ENCODE peak calls at places on chromosomes 13 and 19, in four cellular contexts. One of them, this sample, is unnamed.
A peak's percentile ranks its signal among the peaks of the same experiment; 100 is the strongest.

GRCh38 chr13:45456196-45456972 is 8.4 kb upstream of the COG3 start:
- DNase-seq in fibroblast of lung: peak; percentile 64
- DNase-seq in adipocyte: peak; percentile 53
- DNase-seq in mammary epithelial cell: peak; percentile 87
- DNase-seq in this sample: no peak

GRCh38 chr19:7856277-7856581 is 18.0 kb downstream of the PRR36 start:
- DNase-seq in fibroblast of lung: no peak
- DNase-seq in adipocyte: no peak
- DNase-seq in mammary epithelial cell: no peak
- DNase-seq in this sample: no peak

GRCh38 chr13:43374621-43375020 is 351.2 kb downstream of the DNAJC15 start:
- DNase-seq in fibroblast of lung: peak; percentile 89
- DNase-seq in adipocyte: peak; percentile 39
- DNase-seq in mammary epithelial cell: no peak
- DNase-seq in this sample: no peak

GRCh38 chr13:24683833-24684599 is 3.8 kb downstream of the ATP12A start:
- DNase-seq in fibroblast of lung: no peak
- DNase-seq in adipocyte: peak; percentile 59
- DNase-seq in mammary epithelial cell: peak; percentile 30
- DNase-seq in this sample: peak; percentile 68

GRCh38 chr19:3821857-3822364 is 35.7 kb upstream of the MATK start:
- DNase-seq in fibroblast of lung: no peak
- DNase-seq in adipocyte: peak; percentile 43
- DNase-seq in mammary epithelial cell: no peak
- DNase-seq in this sample: peak; percentile 72

GRCh38 chr19:33683881-33684549 is 62.3 kb downstream of the CHST8 start:
- DNase-seq in fibroblast of lung: peak; percentile 49
- DNase-seq in adipocyte: peak; percentile 50
- DNase-seq in mammary epithelial cell: peak; percentile 55
- DNase-seq in this sample: no peak

GRCh38 chr13:76226941-76227340 is 590.8 kb downstream of the LMO7 start:
- DNase-seq in fibroblast of lung: no peak
- DNase-seq in adipocyte: peak; percentile 25
- DNase-seq in mammary epithelial cell: no peak
- DNase-seq in this sample: no peak

GRCh38 chr13:111184685-111185401 is 69.7 kb downstream of the ARHGEF7 start:
- DNase-seq in fibroblast of lung: no peak
- DNase-seq in adipocyte: no peak
- DNase-seq in mammary epithelial cell: no peak
- DNase-seq in this sample: no peak

GRCh38 chr13:99228737-99229691 is 28.4 kb downstream of the UBAC2 start:
- DNase-seq in fibroblast of lung: peak; percentile 95
- DNase-seq in adipocyte: peak; percentile 74
- DNase-seq in mammary epithelial cell: peak; percentile 90
- DNase-seq in this sample: no peak

GRCh38 chr19:7533281-7533819 is 2.2 kb upstream of the PNPLA6 start:
- DNase-seq in fibroblast of lung: peak; percentile 41
- DNase-seq in adipocyte: no peak
- DNase-seq in mammary epithelial cell: no peak
- DNase-seq in this sample: peak; percentile 76

GRCh38 chr19:48638831-48639381 is 1.7 kb upstream of the DBP start:
- DNase-seq in fibroblast of lung: no peak
- DNase-seq in adipocyte: no peak
- DNase-seq in mammary epithelial cell: no peak
- DNase-seq in this sample: peak; percentile 41

GRCh38 chr19:50315773-50316448 is 13.3 kb downstream of the KCNC3 start:
- DNase-seq in fibroblast of lung: no peak
- DNase-seq in adipocyte: no peak
- DNase-seq in mammary epithelial cell: no peak
- DNase-seq in this sample: no peak

GRCh38 chr13:40230833-40231266 is 435.6 kb downstream of the FOXO1 start:
- DNase-seq in fibroblast of lung: peak; percentile 75
- DNase-seq in adipocyte: no peak
- DNase-seq in mammary epithelial cell: no peak
- DNase-seq in this sample: no peak

GRCh38 chr13:21557995-21558394 is 46.0 kb downstream of the MICU2 start:
- DNase-seq in fibroblast of lung: peak; percentile 11
- DNase-seq in adipocyte: no peak
- DNase-seq in mammary epithelial cell: peak; percentile 22
- DNase-seq in this sample: no peak

GRCh38 chr13:102940770-102941169 is 94.9 kb downstream of the ERCC5 start:
- DNase-seq in fibroblast of lung: no peak
- DNase-seq in adipocyte: no peak
- DNase-seq in mammary epithelial cell: no peak
- DNase-seq in this sample: no peak

GRCh38 chr19:37845932-37846331 is 60.5 kb downstream of the WDR87 start:
- DNase-seq in fibroblast of lung: peak; percentile 69
- DNase-seq in adipocyte: peak; percentile 21
- DNase-seq in mammary epithelial cell: no peak
- DNase-seq in this sample: no peak

GRCh38 chr19:38695832-38696732 is 48.2 kb downstream of the CAPN12 start:
- DNase-seq in fibroblast of lung: no peak
- DNase-seq in adipocyte: no peak
- DNase-seq in mammary epithelial cell: no peak
- DNase-seq in this sample: no peak

GRCh38 chr19:45142728-45143115 is 18.1 kb downstream of the NKPD1 start:
- DNase-seq in fibroblast of lung: no peak
- DNase-seq in adipocyte: no peak
- DNase-seq in mammary epithelial cell: no peak
- DNase-seq in this sample: no peak

DNA sequence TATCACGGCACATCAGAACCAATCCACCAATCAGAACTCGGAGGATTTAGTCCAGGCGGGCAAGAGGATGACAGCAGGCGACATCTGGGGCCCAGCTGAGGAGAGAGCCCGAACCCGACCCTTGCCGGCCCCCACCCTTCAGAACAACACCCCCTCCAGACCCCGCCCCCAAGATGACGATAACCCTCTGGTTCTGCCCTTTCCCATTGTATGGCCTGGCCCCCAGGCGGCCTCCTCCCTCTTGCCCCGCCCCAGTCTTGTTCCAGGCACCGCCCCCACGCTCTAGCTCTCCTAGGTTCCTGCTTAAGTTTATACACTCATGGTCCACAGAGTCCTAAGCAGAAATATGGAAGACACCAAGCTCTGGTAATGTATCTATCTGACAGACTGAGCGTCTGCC is 2.8 kb upstream of the ZNF83 start:
- DNase-seq in fibroblast of lung: no peak
- DNase-seq in adipocyte: no peak
- DNase-seq in mammary epithelial cell: no peak
- DNase-seq in this sample: no peak
- H3K36me3 ChIP-seq in fibroblast of lung: no peaks in the 10 kb centered on the region
- H3K36me3 ChIP-seq in adipocyte: no peaks in the 10 kb centered on the region
- H3K36me3 ChIP-seq in mammary epithelial cell: no peaks in the 10 kb centered on the region
- H3K36me3 ChIP-seq in this sample: no peaks in the 10 kb centered on the region

GRCh38 chr13:26534036-26534726 is 23.3 kb upstream of the WASF3 start:
- DNase-seq in fibroblast of lung: no peak
- DNase-seq in adipocyte: no peak
- DNase-seq in mammary epithelial cell: no peak
- DNase-seq in this sample: no peak

GRCh38 chr13:26529441-26529840 is 28.0 kb upstream of the WASF3 start:
- DNase-seq in fibroblast of lung: peak; percentile 58
- DNase-seq in adipocyte: peak; percentile 75
- DNase-seq in mammary epithelial cell: peak; percentile 37
- DNase-seq in this sample: peak; percentile 46

GRCh38 chr13:26528527-26528926 is 29.0 kb upstream of the WASF3 start:
- DNase-seq in fibroblast of lung: no peak
- DNase-seq in adipocyte: no peak
- DNase-seq in mammary epithelial cell: no peak
- DNase-seq in this sample: no peak

DNA sequence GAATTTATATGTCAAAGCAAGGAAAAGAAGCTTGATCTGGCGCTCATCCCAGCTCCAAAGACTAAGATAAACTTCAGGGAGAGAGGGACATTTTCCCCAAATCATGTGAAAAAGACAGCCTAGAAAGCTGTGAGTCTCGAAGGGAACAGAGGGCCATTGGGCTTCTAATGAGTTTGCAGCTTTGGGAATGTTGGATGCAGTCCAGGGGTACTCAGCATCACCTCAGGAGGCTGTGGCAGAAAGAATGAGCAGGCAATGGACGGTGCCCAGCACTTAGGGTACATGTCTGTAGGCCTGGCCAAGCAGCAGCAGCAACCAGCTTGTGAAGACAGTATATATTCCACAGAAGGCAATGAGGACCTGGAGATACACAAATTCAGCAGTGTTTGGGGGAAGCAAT is 25.7 kb upstream of the WASF3 start:
- DNase-seq in fibroblast of lung: no peak
- DNase-seq in adipocyte: no peak
- DNase-seq in mammary epithelial cell: no peak
- DNase-seq in this sample: no peak
- H3K9ac ChIP-seq in fibroblast of lung: no peak overlapping the region
- H3K9ac ChIP-seq in adipocyte: no peak overlapping the region
- H3K9ac ChIP-seq in mammary epithelial cell: no peak overlapping the region
- H3K9ac ChIP-seq in this sample: no peak overlapping the region

DNA sequence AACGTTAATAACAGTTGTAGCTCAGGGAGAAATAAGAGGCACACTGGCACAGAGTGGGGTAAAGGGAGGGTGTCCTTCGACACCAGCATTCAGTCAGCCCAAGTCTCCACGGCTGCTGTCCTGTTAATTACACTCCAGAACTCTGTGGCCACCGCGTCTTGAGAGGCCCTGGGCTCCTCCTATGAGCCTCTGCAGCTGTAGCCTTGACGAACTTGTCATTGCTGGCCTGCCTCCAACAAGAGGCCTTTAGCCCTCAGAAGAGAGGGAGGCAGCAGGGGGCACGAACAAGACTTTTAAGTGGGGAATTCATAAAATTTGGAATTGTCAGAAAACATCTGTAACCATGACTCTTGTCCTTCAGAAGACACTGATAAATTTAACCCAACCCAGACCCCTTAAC is 241.9 kb downstream of the UQCRFS1 start:
- DNase-seq in fibroblast of lung: no peak
- DNase-seq in adipocyte: peak; percentile 3
- DNase-seq in mammary epithelial cell: no peak
- DNase-seq in this sample: no peak
- H3K4me3 ChIP-seq in fibroblast of lung: no peak overlapping the region
- H3K4me3 ChIP-seq in adipocyte: no peak overlapping the region
- H3K4me3 ChIP-seq in mammary epithelial cell: no peak overlapping the region
- H3K4me3 ChIP-seq in this sample: no peak overlapping the region

GRCh38 chr13:52659340-52659739 is 6.7 kb downstream of the SUGT1 start:
- DNase-seq in fibroblast of lung: no peak
- DNase-seq in adipocyte: no peak
- DNase-seq in mammary epithelial cell: no peak
- DNase-seq in this sample: no peak

GRCh38 chr13:52669677-52670076 is 17.0 kb downstream of the SUGT1 start:
- DNase-seq in fibroblast of lung: no peak
- DNase-seq in adipocyte: peak; percentile 10
- DNase-seq in mammary epithelial cell: no peak
- DNase-seq in this sample: no peak

GRCh38 chr13:52665325-52665724 is 12.7 kb downstream of the SUGT1 start:
- DNase-seq in fibroblast of lung: peak; percentile 14
- DNase-seq in adipocyte: peak; percentile 69
- DNase-seq in mammary epithelial cell: peak; percentile 37
- DNase-seq in this sample: no peak

GRCh38 chr13:52664269-52664668 is 11.6 kb downstream of the SUGT1 start:
- DNase-seq in fibroblast of lung: no peak
- DNase-seq in adipocyte: no peak
- DNase-seq in mammary epithelial cell: no peak
- DNase-seq in this sample: no peak
- H3K36me3 ChIP-seq in fibroblast of lung: peaks cover 4% of the 10 kb centered on the region
- H3K36me3 ChIP-seq in adipocyte: peaks cover 91% of the 10 kb centered on the region
- H3K36me3 ChIP-seq in mammary epithelial cell: peaks cover 44% of the 10 kb centered on the region
- H3K36me3 ChIP-seq in this sample: peaks cover 8% of the 10 kb centered on the region

GRCh38 chr13:42333613-42334328 is 61.8 kb downstream of the AKAP11 start:
- DNase-seq in fibroblast of lung: peak; percentile 13
- DNase-seq in adipocyte: peak; percentile 59
- DNase-seq in mammary epithelial cell: peak; percentile 17
- DNase-seq in this sample: no peak

GRCh38 chr13:42330991-42331390 is 59.0 kb downstream of the AKAP11 start:
- DNase-seq in fibroblast of lung: no peak
- DNase-seq in adipocyte: no peak
- DNase-seq in mammary epithelial cell: no peak
- DNase-seq in this sample: no peak

GRCh38 chr13:42337808-42338600 is 66.1 kb downstream of the AKAP11 start:
- DNase-seq in fibroblast of lung: no peak
- DNase-seq in adipocyte: no peak
- DNase-seq in mammary epithelial cell: no peak
- DNase-seq in this sample: no peak

GRCh38 chr13:42329239-42329638 is 57.3 kb downstream of the AKAP11 start:
- DNase-seq in fibroblast of lung: no peak
- DNase-seq in adipocyte: no peak
- DNase-seq in mammary epithelial cell: no peak
- DNase-seq in this sample: no peak

DNA sequence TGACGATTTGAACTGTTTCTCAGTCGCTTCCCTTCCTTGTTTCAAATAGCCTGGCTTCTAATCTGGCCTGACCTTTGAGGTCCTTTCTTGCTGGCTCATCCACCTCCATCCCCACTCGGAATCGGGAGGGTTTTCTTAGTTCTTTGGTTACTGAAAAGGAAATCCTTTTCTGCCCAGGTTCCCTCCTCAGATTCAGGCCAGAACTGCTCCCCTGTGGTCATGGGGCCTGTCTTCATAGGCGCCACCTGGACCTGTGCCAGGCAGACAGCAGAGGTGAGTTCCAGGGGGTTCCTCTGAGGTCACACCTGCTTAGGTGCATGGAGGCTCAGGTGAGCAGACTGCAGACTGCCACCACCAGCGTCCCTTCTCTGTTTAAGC is 62.4 kb downstream of the AKAP11 start:
- DNase-seq in fibroblast of lung: no peak
- DNase-seq in adipocyte: no peak
- DNase-seq in mammary epithelial cell: no peak
- DNase-seq in this sample: no peak
- H3K9ac ChIP-seq in fibroblast of lung: no peak overlapping the region
- H3K9ac ChIP-seq in adipocyte: peak overlapping the region; percentile 21
- H3K9ac ChIP-seq in mammary epithelial cell: no peak overlapping the region
- H3K9ac ChIP-seq in this sample: no peak overlapping the region

DNA sequence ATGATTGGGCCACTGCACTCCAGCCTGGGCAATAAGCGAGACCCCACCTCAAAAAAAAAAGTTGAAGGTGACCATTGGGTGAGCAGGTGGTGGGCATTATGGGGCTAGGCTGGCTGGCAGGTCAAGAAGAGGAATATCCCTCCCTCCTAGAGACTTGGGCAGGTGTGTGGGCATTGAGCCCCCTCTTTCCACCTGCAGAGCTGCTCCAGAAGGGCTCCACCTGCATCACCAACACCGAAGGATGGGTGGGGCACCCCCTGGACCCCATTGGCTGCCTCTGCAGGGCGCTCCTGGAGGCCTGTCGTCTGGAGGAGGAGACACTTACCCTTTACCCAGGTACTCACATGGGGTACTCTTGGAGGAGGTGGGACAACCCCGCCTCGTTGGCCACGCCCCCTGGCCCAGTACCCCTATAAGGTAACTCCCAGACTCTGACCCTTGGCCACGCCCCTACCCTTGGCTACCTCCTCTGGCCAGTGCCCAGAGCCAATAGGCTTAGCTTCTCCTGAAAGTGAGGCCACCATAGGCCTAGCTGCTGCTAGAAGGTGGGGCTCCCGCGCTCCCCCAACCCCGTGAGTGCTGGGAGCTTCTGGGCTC is 21.9 kb downstream of the ZSWIM4 start:
- DNase-seq in fibroblast of lung: no peak
- DNase-seq in adipocyte: no peak
- DNase-seq in mammary epithelial cell: no peak
- DNase-seq in this sample: peak; percentile 89
- H3K4me3 ChIP-seq in fibroblast of lung: no peak overlapping the region
- H3K4me3 ChIP-seq in adipocyte: no peak overlapping the region
- H3K4me3 ChIP-seq in mammary epithelial cell: no peak overlapping the region
- H3K4me3 ChIP-seq in this sample: peak overlapping the region; percentile 44